ENCODE peak calls at places on chromosomes 1 and 21, in six cellular contexts. K, V, G, M, X and F are unnamed samples.

GRCh38 chr1:68600049-68600661 is 103.3 kb upstream of the DEPDC1 start:
- DNase-seq in K (no peak), V (no peak), G (peak; percentile 3), M (no peak), X (no peak), F (no peak)

GRCh38 chr21:36976882-36977651 is 10.6 kb upstream of the HLCS start:
- DNase-seq in K (no peak), V (peak; percentile 89), G (peak; percentile 87), M (no peak), X (peak; percentile 62), F (no peak)

GRCh38 chr1:8115769-8116167 is 89.7 kb upstream of the ERRFI1 start:
- DNase-seq in K (no peak), V (no peak), G (no peak), M (no peak), X (no peak), F (no peak)

GRCh38 chr1:21517161-21517589 is 8.0 kb downstream of the ALPL start:
- DNase-seq in K (no peak), V (no peak), G (no peak), M (no peak), X (no peak), F (no peak)

GRCh38 chr1:58727363-58727762 is 27.5 kb upstream of the MYSM1 start:
- DNase-seq in K (peak; percentile 97), V (peak; percentile 95), G (no peak), M (no peak), X (peak; percentile 79), F (no peak)

GRCh38 chr1:110123224-110123623 is 11.0 kb downstream of the UBL4B start:
- DNase-seq in K (no peak), V (no peak), G (no peak), M (no peak), X (peak; percentile 51), F (no peak)

GRCh38 chr21:10521091-10521598 is at the start of gene TPTE:
- DNase-seq in K (no peak), V (no peak), G (no peak), M (no peak), X (no peak), F (no peak)

GRCh38 chr1:63693956-63694607 is 79.7 kb upstream of the ROR1 start:
- DNase-seq in K (no peak), V (peak; percentile 12), G (no peak), M (no peak), X (no peak), F (no peak)

GRCh38 chr1:12631571-12631970 is 12.3 kb upstream of the AADACL4 start:
- DNase-seq in K (no peak), V (no peak), G (no peak), M (no peak), X (no peak), F (no peak)

GRCh38 chr1:96492236-96492635 is 229.3 kb upstream of the PTBP2 start:
- DNase-seq in K (no peak), V (no peak), G (no peak), M (no peak), X (no peak), F (no peak)

GRCh38 chr1:62436039-62436465 is 797 bp upstream of the USP1 start:
- DNase-seq in K (no peak), V (no peak), G (no peak), M (no peak), X (no peak), F (no peak)

GRCh38 chr1:203682401-203683383 is 56.1 kb downstream of the ATP2B4 start:
- DNase-seq in K (no peak), V (no peak), G (peak; percentile 77), M (no peak), X (no peak), F (no peak)

GRCh38 chr1:245428681-245429080 is 273.9 kb downstream of the KIF26B start:
- DNase-seq in K (no peak), V (no peak), G (no peak), M (no peak), X (peak; percentile 11), F (no peak)

GRCh38 chr1:180614746-180615145 is 17.1 kb upstream of the XPR1 start:
- DNase-seq in K (peak; percentile 92), V (no peak), G (no peak), M (no peak), X (no peak), F (no peak)

GRCh38 chr1:23673086-23673813 is 18.4 kb upstream of the RPL11 start:
- DNase-seq in K (peak; percentile 89), V (peak; percentile 46), G (peak; percentile 79), M (no peak), X (peak; percentile 16), F (no peak)

GRCh38 chr1:36735436-36735835 is 252.7 kb upstream of the CSF3R start:
- DNase-seq in K (no peak), V (no peak), G (no peak), M (no peak), X (no peak), F (no peak)

GRCh38 chr1:19426294-19427086 is 58.8 kb downstream of the CAPZB start:
- DNase-seq in K (no peak), V (no peak), G (no peak), M (no peak), X (no peak), F (no peak)

GRCh38 chr1:91501527-91501859 is 842 bp downstream of the CDC7 start:
- DNase-seq in K (no peak), V (no peak), G (peak; percentile 60), M (no peak), X (no peak), F (no peak)

GRCh38 chr1:218499021-218499691 is 154.0 kb downstream of the TGFB2 start:
- DNase-seq in K (peak; percentile 81), V (peak; percentile 94), G (no peak), M (no peak), X (peak; percentile 76), F (no peak)

GRCh38 chr1:246220495-246221065 is 286.5 kb downstream of the SMYD3 start:
- DNase-seq in K (no peak), V (no peak), G (no peak), M (no peak), X (no peak), F (no peak)

GRCh38 chr1:204426035-204426436 is 14.4 kb upstream of the PPP1R15B start:
- DNase-seq in K (no peak), V (peak; percentile 95), G (no peak), M (no peak), X (peak; percentile 52), F (no peak)

GRCh38 chr1:69898403-69898947 is 306.9 kb downstream of the LRRC40 start:
- DNase-seq in K (no peak), V (no peak), G (no peak), M (no peak), X (no peak), F (peak; percentile 51)

GRCh38 chr21:25441835-25442234 is 165.4 kb downstream of the MRPL39 start:
- DNase-seq in K (no peak), V (no peak), G (no peak), M (no peak), X (no peak), F (no peak)